ENCODE peak calls at places on chromosomes 6 and 20, in ten cellular contexts. I is A172, S is stomach, L is LHCN-M2, E is ACHN, O is GM23248, Y is cardiac fibroblast, C is HFFc6, A is adipocyte, G is HT1080. U is an unnamed sample.

GRCh38 chr20:4435210-4435609 is 286.5 kb upstream of the PRND start:
- DNase-seq in O (peak), Y (no peak), G (no peak), L (peak), E (no peak), A (peak), C (peak), I (no peak), S (no peak), U (no peak)

GRCh38 chr20:22389836-22390542 is 194.4 kb downstream of the FOXA2 start:
- DNase-seq in A (no peak), G (peak), E (peak), Y (no peak), L (no peak), I (peak), O (peak), S (peak), C (no peak), U (peak)

GRCh38 chr6:26354162-26354561 is 10.8 kb upstream of the BTN3A2 start:
- DNase-seq in O (no peak), L (no peak), A (no peak), S (no peak), G (no peak), E (no peak), C (no peak), I (no peak), Y (no peak), U (no peak)

GRCh38 chr6:111614833-111615582 is 9.3 kb upstream of the TRAF3IP2 start:
- DNase-seq in Y (no peak), C (no peak), I (no peak), O (no peak), G (no peak), L (no peak), S (peak), E (no peak), A (no peak), U (no peak)

GRCh38 chr20:19886666-19887288 is 128.7 kb downstream of the RIN2 start:
- DNase-seq in Y (peak), G (peak), L (no peak), O (no peak), C (peak), S (no peak), E (no peak), I (no peak), A (no peak), U (no peak)

GRCh38 chr20:1215386-1216170 is 10.3 kb upstream of the RAD21L1 start:
- DNase-seq in O (no peak), S (no peak), C (no peak), I (no peak), G (no peak), L (no peak), A (no peak), E (no peak), Y (no peak), U (no peak)

GRCh38 chr6:137975058-137975940 is 108.2 kb downstream of the TNFAIP3 start:
- DNase-seq in I (no peak), E (peak), Y (peak), O (peak), G (peak), L (peak), C (no peak), A (peak), S (no peak), U (peak)

GRCh38 chr6:140372064-140372463 is 997.6 kb upstream of the CITED2 start:
- DNase-seq in Y (no peak), A (no peak), E (no peak), G (no peak), S (no peak), I (no peak), C (no peak), O (no peak), L (no peak), U (no peak)

GRCh38 chr20:35326732-35327073 is 34.5 kb upstream of the FAM83C start:
- DNase-seq in I (no peak), C (no peak), S (no peak), Y (no peak), A (no peak), O (no peak), G (no peak), E (no peak), L (no peak), U (no peak)

GRCh38 chr6:56510984-56511531 is 131.6 kb downstream of the DST start:
- DNase-seq in I (no peak), L (no peak), S (no peak), A (no peak), O (no peak), Y (peak), E (no peak), C (no peak), G (no peak), U (no peak)

GRCh38 chr6:40349566-40350192 is 237.5 kb downstream of the LRFN2 start:
- DNase-seq in C (no peak), E (no peak), I (no peak), Y (no peak), O (no peak), S (no peak), A (no peak), G (no peak), L (no peak), U (no peak)

GRCh38 chr20:25696384-25697131 is at the start of gene ZNF337:
- DNase-seq in Y (peak), C (peak), O (peak), A (peak), S (peak), L (peak), E (peak), I (peak), G (peak), U (peak)

GRCh38 chr6:161393839-161394364 is 120.0 kb upstream of the AGPAT4 start:
- DNase-seq in A (peak), E (peak), Y (peak), C (peak), I (peak), O (peak), G (peak), L (peak), S (no peak), U (peak)

GRCh38 chr20:4091332-4092135 is 76.2 kb upstream of the RNF24 start:
- DNase-seq in L (peak), I (peak), S (peak), Y (peak), C (peak), G (peak), A (peak), O (peak), E (peak), U (peak)

GRCh38 chr6:97630592-97630991 is 347.6 kb upstream of the MMS22L start:
- DNase-seq in S (no peak), I (peak), C (no peak), Y (no peak), O (peak), G (peak), A (no peak), E (no peak), L (peak), U (peak)

GRCh38 chr6:37819177-37819801 is at the start of gene ZFAND3:
- DNase-seq in C (peak), O (peak), Y (peak), G (peak), E (peak), A (peak), L (peak), S (peak), I (peak), U (peak)

GRCh38 chr6:151108548-151108947 is 131.2 kb upstream of the AKAP12 start:
- DNase-seq in L (no peak), E (no peak), I (no peak), Y (no peak), O (peak), A (no peak), G (no peak), S (no peak), C (no peak), U (no peak)

GRCh38 chr20:13525225-13525940 is 113.3 kb downstream of the TASP1 start:
- DNase-seq in I (peak), O (peak), Y (peak), E (peak), L (peak), C (peak), A (peak), S (no peak), G (peak), U (peak)

GRCh38 chr20:34268851-34269668 is 27.8 kb downstream of the ASIP start:
- DNase-seq in L (no peak), A (peak), I (no peak), E (peak), S (peak), O (peak), C (no peak), G (no peak), Y (peak), U (no peak)

GRCh38 chr6:31190488-31190887 is 20.0 kb upstream of the POU5F1 start:
- DNase-seq in Y (no peak), E (no peak), S (no peak), A (no peak), L (no peak), C (no peak), O (no peak), I (no peak), G (no peak), U (no peak)

GRCh38 chr6:167707686-167708500 is 118.8 kb upstream of the AFDN start:
- DNase-seq in I (no peak), Y (no peak), A (no peak), G (no peak), O (no peak), L (no peak), E (no peak), C (no peak), S (no peak), U (peak)

GRCh38 chr20:16262594-16262993 is 310.7 kb downstream of the KIF16B start:
- DNase-seq in O (no peak), E (no peak), L (peak), I (no peak), A (no peak), G (no peak), S (peak), Y (no peak), C (no peak), U (no peak)

GRCh38 chr20:4082406-4083102 is 67.2 kb upstream of the RNF24 start:
- DNase-seq in G (peak), E (no peak), A (peak), O (peak), C (peak), Y (peak), S (no peak), L (peak), I (peak), U (no peak)

GRCh38 chr6:39553811-39554802 is 171.1 kb downstream of the KIF6 start:
- DNase-seq in A (no peak), L (no peak), C (no peak), E (no peak), S (no peak), Y (peak), O (peak), G (peak), I (no peak), U (no peak)

GRCh38 chr6:150221152-150221551 is 78.3 kb downstream of the PPP1R14C start:
- DNase-seq in S (no peak), E (no peak), A (no peak), L (no peak), I (no peak), O (no peak), Y (no peak), C (no peak), G (no peak), U (no peak)

GRCh38 chr20:45857836-45858250 is 429 bp downstream of the ZSWIM3 start:
- DNase-seq in I (no peak), Y (no peak), O (peak), G (no peak), C (no peak), L (no peak), S (no peak), A (no peak), E (no peak), U (no peak)

GRCh38 chr6:17505767-17506280 is 94.3 kb upstream of the FAM8A1 start:
- DNase-seq in L (peak), A (peak), I (peak), S (no peak), C (peak), O (peak), Y (peak), G (peak), E (no peak), U (no peak)

GRCh38 chr6:5278571-5279120 is 17.3 kb downstream of the FARS2 start:
- DNase-seq in I (no peak), E (no peak), G (no peak), O (no peak), S (no peak), Y (no peak), C (no peak), L (no peak), A (no peak), U (no peak)

GRCh38 chr6:157323924-157324276 is 581 bp upstream of the TMEM242 start:
- DNase-seq in I (peak), L (peak), O (peak), C (peak), E (peak), A (peak), G (peak), Y (peak), S (peak), U (no peak)